ENCODE peak calls at places on chromosomes 7 and 10, in four cellular contexts. S is EL, O is NAMALWA, L is cortex of kidney. I is an unnamed sample.

GRCh38 chr10:98460837-98461499 is 14.2 kb upstream of the HPS1 start:
- DNase-seq in S (peak), L (no peak), O (no peak), I (no peak)

GRCh38 chr10:59958882-59959281 is 52.5 kb upstream of the CCDC6 start:
- DNase-seq in L (no peak), O (no peak), S (no peak), I (no peak)

GRCh38 chr7:27433581-27433980 is 191.0 kb downstream of the EVX1 start:
- DNase-seq in O (no peak), S (no peak), L (no peak), I (no peak)

GRCh38 chr10:71697938-71698709 is 21.5 kb downstream of the C10orf105 start:
- DNase-seq in L (no peak), S (no peak), O (no peak), I (no peak)

GRCh38 chr7:151503902-151504714 is 15.6 kb downstream of the RHEB start:
- DNase-seq in O (no peak), S (peak), L (no peak), I (no peak)

GRCh38 chr7:100221767-100222444 is 2.2 kb downstream of the PVRIG start:
- DNase-seq in S (no peak), O (no peak), L (no peak), I (no peak)

GRCh38 chr7:1463685-1464223 is 4.5 kb upstream of the MICALL2 start:
- DNase-seq in O (no peak), L (no peak), S (no peak), I (no peak)

GRCh38 chr7:9889557-9889956 is 1084.1 kb upstream of the PHF14 start:
- DNase-seq in O (no peak), S (no peak), L (no peak), I (peak)

GRCh38 chr10:100881552-100882250 is 31.1 kb upstream of the SLF2 start:
- DNase-seq in O (no peak), S (peak), L (no peak), I (no peak)

GRCh38 chr10:86955501-86956194 is 1.8 kb downstream of the MMRN2 start:
- DNase-seq in O (no peak), L (no peak), S (no peak), I (no peak)

GRCh38 chr10:12980080-12980656 is 21.3 kb downstream of the CCDC3 start:
- DNase-seq in S (no peak), O (no peak), L (no peak), I (no peak)

GRCh38 chr7:100891555-100891954 is 2.0 kb upstream of the UFSP1 start:
- DNase-seq in S (no peak), L (no peak), O (no peak), I (no peak)

GRCh38 chr7:1323178-1324027 is 90.7 kb downstream of the UNCX start:
- DNase-seq in S (no peak), O (no peak), L (no peak), I (no peak)

GRCh38 chr7:122715183-122715582 is 12.5 kb upstream of the RNF148 start:
- DNase-seq in L (no peak), S (no peak), O (no peak), I (no peak)

GRCh38 chr7:22564511-22565045 is 64.6 kb upstream of the STEAP1B start:
- DNase-seq in L (no peak), O (no peak), S (peak), I (no peak)

GRCh38 chr10:10293431-10293830 is 724.2 kb upstream of the CELF2 start:
- DNase-seq in L (no peak), O (no peak), S (no peak), I (no peak)

GRCh38 chr10:71587941-71588573 is 131.5 kb downstream of the C10orf105 start:
- DNase-seq in O (no peak), S (no peak), L (no peak), I (no peak)

GRCh38 chr7:105978974-105979373 is 15.9 kb downstream of the CDHR3 start:
- DNase-seq in O (no peak), L (no peak), S (no peak), I (no peak)

GRCh38 chr7:3955751-3956696 is 655.0 kb downstream of the SDK1 start:
- DNase-seq in S (no peak), O (no peak), L (no peak), I (no peak)

GRCh38 chr7:1703475-1704325 is 33.6 kb downstream of the ELFN1 start:
- DNase-seq in O (no peak), L (no peak), S (no peak), I (no peak)

GRCh38 chr7:104973909-104974415 is 40.0 kb upstream of the KMT2E start:
- DNase-seq in O (no peak), S (peak), L (no peak), I (no peak)

GRCh38 chr10:117662126-117662525 is 119.6 kb downstream of the EMX2 start:
- DNase-seq in O (no peak), L (no peak), S (peak), I (no peak)

GRCh38 chr10:18099420-18099819 is 40.8 kb upstream of the CACNB2 start:
- DNase-seq in O (no peak), S (no peak), L (no peak), I (no peak)

GRCh38 chr10:44811072-44811471 is 100.1 kb upstream of the TMEM72 start:
- DNase-seq in L (no peak), S (no peak), O (no peak), I (no peak)

GRCh38 chr7:133070562-133070961 is 11.3 kb downstream of the CHCHD3 start:
- DNase-seq in L (no peak), O (no peak), S (no peak), I (no peak)

GRCh38 chr7:98137826-98138151 is 31.1 kb downstream of the LMTK2 start:
- DNase-seq in S (no peak), L (no peak), O (peak), I (no peak)

GRCh38 chr7:55550838-55551537 is 21.3 kb downstream of the VOPP1 start:
- DNase-seq in S (no peak), O (no peak), L (no peak), I (no peak)

GRCh38 chr7:74598558-74598957 is 59.0 kb upstream of the GTF2I start:
- DNase-seq in S (peak), L (no peak), O (no peak), I (no peak)

I was measured in LNCaP clone FGC.